ENCODE peak calls at places on chromosomes 11 and 22, in ten cellular contexts. O is HTR-8/SVneo; M is posterior vena cava; K is NCI-H1436; V is stimulated activated CD4-positive, alpha-beta T cell treated with anti-CD3 and anti-CD28 coated beads, Interleukin-4, amount 100 ng/mL, for 4 hours; Y is aorta; C is NCI-H460; T is activated CD4-positive, CD25-positive, alpha-beta regulatory T cell treated with anti-CD3 and anti-CD28 coated beads, Interleukin-2, amount 50 U/mL, for 72 hours; G is mesenteric fat pad; U is Right ventricle myocardium superior. J is an unnamed sample.

GRCh38 chr22:47190957-47191323 is 428.5 kb downstream of the TBC1D22A start:
- DNase-seq in M (peak), O (no peak), C (no peak), G (peak), T (peak), K (no peak), U (peak), V (no peak), Y (peak), J (no peak)

GRCh38 chr22:39927544-39927943 is 26.7 kb downstream of the GRAP2 start:
- DNase-seq in M (no peak), K (no peak), Y (no peak), O (no peak), G (no peak), V (no peak), C (no peak), T (no peak), U (no peak), J (no peak)

GRCh38 chr11:27423125-27423524 is 49.5 kb downstream of the LGR4 start:
- DNase-seq in G (no peak), T (no peak), U (peak), K (no peak), C (peak), M (no peak), Y (no peak), O (peak), V (no peak), J (peak)

GRCh38 chr11:86176165-86176884 is 68.2 kb upstream of the EED start:
- DNase-seq in U (no peak), M (no peak), K (no peak), O (no peak), T (peak), Y (peak), C (no peak), G (no peak), V (peak), J (no peak)

GRCh38 chr11:35218956-35219355 is 80.0 kb downstream of the CD44 start:
- DNase-seq in K (no peak), T (no peak), Y (no peak), C (no peak), G (no peak), O (no peak), V (no peak), U (no peak), M (no peak), J (no peak)

GRCh38 chr11:94964934-94965333 is 8.4 kb downstream of the CWC15 start:
- DNase-seq in G (no peak), U (no peak), K (no peak), Y (no peak), V (no peak), C (no peak), O (no peak), T (no peak), M (no peak), J (no peak)

GRCh38 chr11:1531961-1532586 is 40.0 kb downstream of the DUSP8 start:
- DNase-seq in T (no peak), M (peak), V (no peak), Y (peak), U (peak), C (no peak), K (no peak), O (no peak), G (no peak), J (no peak)

GRCh38 chr22:32531228-32531627 is 56.6 kb downstream of the FBXO7 start:
- DNase-seq in U (no peak), G (peak), Y (no peak), M (peak), V (no peak), O (no peak), K (no peak), C (no peak), T (no peak), J (no peak)

GRCh38 chr22:26744892-26745808 is 87.8 kb downstream of the MIAT start:
- DNase-seq in Y (no peak), U (no peak), K (no peak), T (no peak), O (no peak), G (no peak), C (no peak), M (no peak), V (no peak), J (no peak)

GRCh38 chr11:129408865-129409444 is 33.3 kb downstream of the BARX2 start:
- DNase-seq in C (no peak), T (no peak), V (no peak), U (no peak), M (no peak), K (no peak), O (no peak), G (no peak), Y (no peak), J (no peak)

GRCh38 chr11:132941761-132942160 is 590.5 kb downstream of the OPCML start:
- DNase-seq in O (no peak), Y (no peak), K (no peak), C (no peak), T (no peak), M (no peak), U (no peak), G (no peak), V (no peak), J (no peak)

GRCh38 chr11:68441466-68442230 is 18.9 kb upstream of the PPP6R3 start:
- DNase-seq in V (no peak), K (peak), O (no peak), G (no peak), M (no peak), T (no peak), Y (no peak), C (no peak), U (peak), J (no peak)

GRCh38 chr22:21016644-21017420 is 1.9 kb downstream of the P2RX6 start:
- DNase-seq in M (no peak), U (no peak), G (no peak), O (no peak), C (no peak), T (no peak), Y (no peak), V (no peak), K (no peak), J (no peak)

GRCh38 chr11:134535029-134536025 is 123.3 kb upstream of the B3GAT1 start:
- DNase-seq in K (no peak), T (no peak), V (no peak), Y (peak), O (no peak), G (peak), U (no peak), M (peak), C (no peak), J (no peak)

GRCh38 chr11:69574383-69575255 is 66.3 kb upstream of the CCND1 start:
- DNase-seq in U (no peak), C (no peak), V (no peak), T (no peak), Y (no peak), K (no peak), M (peak), G (no peak), O (no peak), J (no peak)

J was measured in epithelial cell of proximal tubule.